ENCODE peak calls at places on chromosome 14, in four cellular contexts. A is tibial artery, Z is neural crest cell, P is body of pancreas. S is an unnamed sample.

GRCh38 chr14:96574171-96574632 is 72.0 kb downstream of the PAPOLA start:
- DNase-seq in Z (no peak), P (no peak), A (no peak), S (no peak)

GRCh38 chr14:71720978-71721624 is 211.1 kb upstream of the RGS6 start:
- DNase-seq in P (peak), Z (peak), A (no peak), S (no peak)

GRCh38 chr14:32129124-32129523 is 52.0 kb downstream of the ARHGAP5 start:
- DNase-seq in P (no peak), A (no peak), Z (no peak), S (no peak)

GRCh38 chr14:75277000-75277795 is 1.4 kb upstream of the FOS start:
- DNase-seq in Z (peak), A (peak), P (peak), S (peak)

GRCh38 chr14:34161351-34162169 is 210.7 kb upstream of the EGLN3 start:
- DNase-seq in Z (no peak), P (no peak), A (no peak), S (no peak)

GRCh38 chr14:66380143-66380542 is 106.0 kb upstream of the CCDC196 start:
- DNase-seq in Z (no peak), A (no peak), P (peak), S (no peak)

GRCh38 chr14:32370720-32371119 is 41.6 kb downstream of the AKAP6 start:
- DNase-seq in Z (no peak), A (no peak), P (no peak), S (no peak)

GRCh38 chr14:73261520-73262426 is 24.5 kb downstream of the PAPLN start:
- DNase-seq in Z (no peak), A (no peak), P (no peak), S (no peak)

GRCh38 chr14:101628471-101628966 is 67.2 kb downstream of the DIO3 start:
- DNase-seq in A (peak), Z (peak), P (peak), S (peak)

GRCh38 chr14:106044949-106045596 is 518.7 kb downstream of the TMEM121 start:
- DNase-seq in A (peak), P (peak), Z (no peak), S (no peak)

GRCh38 chr14:95021588-95021987 is 135.7 kb downstream of the DICER1 start:
- DNase-seq in P (no peak), A (no peak), Z (no peak), S (no peak)

GRCh38 chr14:74425525-74426201 is 347 bp downstream of the SYNDIG1L start:
- DNase-seq in Z (peak), P (peak), A (no peak), S (peak)

GRCh38 chr14:57268161-57269067 is at the start of the genes AP5M1 and EXOC5:
- DNase-seq in P (peak), Z (peak), A (peak), S (peak)
- TF ChIP-seq CTCF in P (peak), Z (peak), A (no peak), S (peak)

GRCh38 chr14:93079321-93079720 is 36.4 kb downstream of the ITPK1 start:
- DNase-seq in Z (no peak), P (no peak), A (no peak), S (no peak)
- TF ChIP-seq CTCF in Z (no peak), P (no peak), A (no peak), S (no peak)

DNA sequence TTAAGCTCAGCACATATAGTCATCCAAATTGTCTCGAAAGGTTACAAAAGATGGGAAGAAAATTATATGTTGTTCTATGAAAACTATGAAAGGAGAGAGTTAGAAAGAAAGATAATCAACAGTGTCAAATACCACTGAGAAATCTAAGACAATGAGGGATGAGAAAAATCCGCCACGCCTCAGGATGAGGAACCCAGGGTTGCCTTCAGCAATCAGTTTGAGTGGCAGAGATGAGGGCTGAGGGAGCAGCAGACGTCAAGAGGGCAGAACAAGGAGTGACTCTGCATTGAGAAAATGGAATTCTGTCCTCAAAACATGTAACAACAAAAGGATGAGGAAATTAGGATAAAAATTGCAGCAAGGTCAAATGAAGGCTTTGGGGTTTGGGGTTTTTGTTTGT is 18.3 kb upstream of the OXA1L start:
- DNase-seq in P (no peak), Z (no peak), A (no peak), S (no peak)
- TF ChIP-seq CTCF in P (no peak), Z (no peak), A (no peak), S (no peak)

GRCh38 chr14:82999802-83000201 is 1466.1 kb upstream of the SEL1L start:
- DNase-seq in P (peak), A (no peak), Z (no peak), S (no peak)
- TF ChIP-seq CTCF in P (peak), A (no peak), Z (peak), S (no peak)

DNA sequence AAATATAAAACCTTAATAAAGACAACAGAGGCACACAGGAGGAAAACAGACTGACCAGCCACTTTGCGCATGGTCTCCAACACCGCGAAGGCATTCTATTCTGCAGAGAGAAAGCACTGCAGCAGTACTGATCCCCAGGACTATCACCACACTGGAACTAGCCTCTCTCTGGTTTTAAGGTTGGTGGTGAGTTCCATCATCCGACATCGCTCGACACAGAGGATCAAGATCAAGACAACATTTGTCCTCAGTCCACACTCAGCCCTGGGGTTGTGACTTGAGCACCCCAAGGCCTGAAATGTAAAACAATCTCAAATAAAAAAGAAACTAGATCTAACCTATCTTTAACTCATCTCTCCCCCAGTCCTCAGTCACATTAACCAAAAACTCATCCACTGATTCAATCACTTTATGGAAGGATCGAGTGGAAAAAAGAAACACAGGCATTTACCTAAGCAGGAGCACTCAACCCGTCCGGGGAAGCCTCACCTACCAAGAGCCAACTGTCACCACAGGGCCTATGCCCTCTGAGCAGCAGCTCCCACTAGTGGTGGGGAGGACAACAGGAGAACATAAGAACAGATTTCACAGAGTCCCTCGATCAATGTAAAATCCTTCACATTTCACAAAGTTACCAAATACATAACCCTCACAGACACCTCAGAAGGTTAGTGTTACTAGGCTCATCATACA is 17.7 kb downstream of the STXBP6 start:
- DNase-seq in A (no peak), P (no peak), Z (no peak), S (no peak)
- TF ChIP-seq CTCF in A (no peak), P (no peak), Z (peak), S (no peak)

DNA sequence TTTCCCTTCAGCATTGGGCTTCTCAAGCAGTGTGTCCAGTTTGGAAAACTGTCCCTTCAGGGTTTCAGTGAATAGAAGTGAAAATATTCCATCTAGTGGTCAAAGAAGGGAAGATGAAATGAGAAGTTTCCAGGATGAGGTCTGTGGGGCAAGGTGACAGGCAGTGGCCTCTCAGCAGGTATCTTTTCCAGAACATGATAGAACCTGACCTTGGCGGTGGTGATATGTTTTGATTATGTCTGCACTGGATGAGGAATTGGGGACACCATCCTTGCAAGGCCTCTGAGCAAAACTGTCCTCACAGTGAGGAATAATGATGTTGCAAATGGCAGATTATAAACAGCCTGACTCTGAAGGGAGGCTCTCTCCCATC is 4.7 kb downstream of the GPX2 start:
- DNase-seq in Z (no peak), A (no peak), P (no peak), S (no peak)
- TF ChIP-seq CTCF in Z (peak), A (peak), P (peak), S (no peak)

GRCh38 chr14:54486685-54487084 is 2.1 kb downstream of the GMFB start:
- DNase-seq in Z (no peak), A (no peak), P (no peak), S (no peak)

GRCh38 chr14:54488646-54489317 is at the start of gene GMFB:
- DNase-seq in P (peak), A (peak), Z (peak), S (peak)

GRCh38 chr14:54487771-54488170 is 1.0 kb downstream of the GMFB start:
- DNase-seq in Z (no peak), P (no peak), A (no peak), S (no peak)

GRCh38 chr14:54489318-54489683 is 521 bp upstream of the GMFB start:
- DNase-seq in A (no peak), Z (no peak), P (no peak), S (no peak)

DNA sequence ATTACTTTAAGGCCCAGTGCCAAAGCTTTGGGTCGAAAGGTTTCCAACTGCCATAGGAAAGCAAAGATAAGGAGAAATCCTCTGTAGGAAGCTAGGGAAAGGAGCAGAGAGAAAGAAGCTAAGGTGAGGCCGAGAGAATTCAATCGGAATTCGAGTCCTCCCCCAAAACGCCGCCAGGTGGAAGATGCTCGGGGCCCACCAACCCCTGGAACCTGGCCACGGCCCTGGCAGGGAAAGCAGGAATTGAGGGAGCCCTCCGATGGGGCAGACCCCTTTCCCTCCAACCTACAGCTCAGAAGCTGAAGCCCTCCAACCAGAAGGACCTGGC is 498 bp downstream of the GMFB start:
- DNase-seq in Z (no peak), A (no peak), P (no peak), S (no peak)
- TF ChIP-seq CTCF in Z (peak), A (peak), P (no peak), S (no peak)

GRCh38 chr14:22303589-22304195 is 285.3 kb downstream of the DAD1 start:
- DNase-seq in A (no peak), Z (no peak), P (no peak), S (no peak)
- TF ChIP-seq CTCF in A (peak), Z (peak), P (peak), S (peak)

DNA sequence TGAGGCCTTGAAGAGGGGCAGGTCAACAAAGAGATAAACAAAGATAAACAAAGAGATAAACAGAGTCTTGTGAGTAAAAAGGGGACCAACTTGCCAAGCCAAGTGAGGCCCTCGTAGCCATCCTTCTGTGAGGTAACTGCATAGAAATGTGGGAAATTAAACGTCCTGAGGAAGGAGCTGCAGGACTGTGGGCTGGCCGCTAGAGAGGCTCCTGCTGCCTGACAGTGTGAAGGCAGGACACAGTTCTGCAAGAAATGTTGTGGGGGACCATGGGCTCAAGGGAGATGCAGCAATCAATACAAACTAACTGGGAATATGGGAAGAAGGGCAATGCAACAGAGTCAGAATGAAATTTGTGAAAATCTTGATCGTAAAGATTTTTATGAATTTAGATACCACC is 91.9 kb downstream of the SLC8A3 start:
- DNase-seq in Z (peak), P (no peak), A (no peak), S (no peak)
- TF ChIP-seq CTCF in Z (peak), P (no peak), A (no peak), S (no peak)